ENCODE peak calls at places on chromosomes 5 and 9, in four cellular contexts. One of them, this sample, is unnamed.

GRCh38 chr5:168600409-168600808 is 21.2 kb upstream of the PANK3 start:
- DNase-seq in mammary epithelial cell: no peak
- DNase-seq in brain microvascular endothelial cell: no peak
- DNase-seq in body of pancreas: peak; percentile 37
- DNase-seq in this sample: no peak

GRCh38 chr9:3810231-3810630 is 284.4 kb upstream of the RFX3 start:
- DNase-seq in mammary epithelial cell: no peak
- DNase-seq in brain microvascular endothelial cell: no peak
- DNase-seq in body of pancreas: no peak
- DNase-seq in this sample: no peak

GRCh38 chr5:179276838-179277395 is 68.3 kb downstream of the ADAMTS2 start:
- DNase-seq in mammary epithelial cell: no peak
- DNase-seq in brain microvascular endothelial cell: no peak
- DNase-seq in body of pancreas: no peak
- DNase-seq in this sample: no peak

GRCh38 chr5:17888155-17888554 is 253.9 kb downstream of the TAF11L14 start:
- DNase-seq in mammary epithelial cell: no peak
- DNase-seq in brain microvascular endothelial cell: no peak
- DNase-seq in body of pancreas: no peak
- DNase-seq in this sample: no peak

GRCh38 chr9:89817186-89817960 is 212.6 kb downstream of the GADD45G start:
- DNase-seq in mammary epithelial cell: no peak
- DNase-seq in brain microvascular endothelial cell: no peak
- DNase-seq in body of pancreas: no peak
- DNase-seq in this sample: no peak

GRCh38 chr5:88503065-88503394 is 234.4 kb upstream of the TMEM161B start:
- DNase-seq in mammary epithelial cell: no peak
- DNase-seq in brain microvascular endothelial cell: no peak
- DNase-seq in body of pancreas: no peak
- DNase-seq in this sample: no peak

GRCh38 chr9:127724012-127724411 is 8.1 kb downstream of the TTC16 start:
- DNase-seq in mammary epithelial cell: no peak
- DNase-seq in brain microvascular endothelial cell: no peak
- DNase-seq in body of pancreas: no peak
- DNase-seq in this sample: no peak

GRCh38 chr9:69178583-69179011 is 4.5 kb downstream of the TJP2 start:
- DNase-seq in mammary epithelial cell: peak; percentile 80
- DNase-seq in brain microvascular endothelial cell: peak; percentile 38
- DNase-seq in body of pancreas: no peak
- DNase-seq in this sample: no peak

GRCh38 chr5:119288364-119289047 is 67.3 kb upstream of the TNFAIP8 start:
- DNase-seq in mammary epithelial cell: peak; percentile 54
- DNase-seq in brain microvascular endothelial cell: no peak
- DNase-seq in body of pancreas: no peak
- DNase-seq in this sample: no peak

GRCh38 chr5:84724683-84725082 is 340.0 kb upstream of the EDIL3 start:
- DNase-seq in mammary epithelial cell: peak; percentile 75
- DNase-seq in brain microvascular endothelial cell: peak; percentile 76
- DNase-seq in body of pancreas: no peak
- DNase-seq in this sample: no peak

GRCh38 chr5:7261049-7261448 is 134.9 kb upstream of the ADCY2 start:
- DNase-seq in mammary epithelial cell: no peak
- DNase-seq in brain microvascular endothelial cell: no peak
- DNase-seq in body of pancreas: no peak
- DNase-seq in this sample: no peak

GRCh38 chr9:69885474-69885929 is 64.9 kb downstream of the CFAP95 start:
- DNase-seq in mammary epithelial cell: peak; percentile 89
- DNase-seq in brain microvascular endothelial cell: no peak
- DNase-seq in body of pancreas: no peak
- DNase-seq in this sample: no peak

GRCh38 chr5:142770650-142771609 is 753 bp downstream of the ARHGAP26 start:
- DNase-seq in mammary epithelial cell: peak; percentile 67
- DNase-seq in brain microvascular endothelial cell: peak; percentile 39
- DNase-seq in body of pancreas: peak; percentile 61
- DNase-seq in this sample: peak; percentile 66
- TF ChIP-seq CTCF in mammary epithelial cell: peak; percentile 27
- TF ChIP-seq CTCF in brain microvascular endothelial cell: no peak
- TF ChIP-seq CTCF in body of pancreas: no peak
- TF ChIP-seq CTCF in this sample: no peak

GRCh38 chr5:105506692-105507277 is 1944.2 kb upstream of the NUDT12 start:
- DNase-seq in mammary epithelial cell: no peak
- DNase-seq in brain microvascular endothelial cell: peak; percentile 63
- DNase-seq in body of pancreas: peak; percentile 9
- DNase-seq in this sample: no peak
- TF ChIP-seq CTCF in mammary epithelial cell: peak; percentile 44
- TF ChIP-seq CTCF in brain microvascular endothelial cell: peak; percentile 82
- TF ChIP-seq CTCF in body of pancreas: peak; percentile 20
- TF ChIP-seq CTCF in this sample: no peak

DNA sequence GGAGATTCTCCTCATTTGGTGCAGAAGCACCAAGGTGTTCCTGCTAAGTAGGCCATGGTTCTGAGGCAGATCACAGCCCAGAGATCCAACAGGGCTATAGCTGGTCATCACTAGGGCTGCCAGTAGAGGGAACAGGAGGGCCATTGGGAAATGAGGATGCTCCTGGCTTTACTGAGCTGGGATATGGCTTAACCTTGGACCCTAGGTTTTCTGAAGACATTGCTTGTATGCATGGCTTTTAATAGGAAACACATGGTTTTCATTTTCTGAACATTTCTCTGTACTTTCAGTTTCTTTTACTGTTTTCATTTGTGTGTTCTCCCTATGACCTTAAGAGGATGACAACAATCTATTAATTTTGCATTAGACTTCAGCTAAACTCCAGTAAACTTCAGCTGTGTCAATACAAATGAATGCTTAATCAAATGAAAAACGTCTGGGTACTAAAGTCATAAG is at the start of gene IFNW1:
- DNase-seq in mammary epithelial cell: no peak
- DNase-seq in brain microvascular endothelial cell: no peak
- DNase-seq in body of pancreas: no peak
- DNase-seq in this sample: no peak
- TF ChIP-seq CTCF in mammary epithelial cell: peak; percentile 38
- TF ChIP-seq CTCF in brain microvascular endothelial cell: peak; percentile 56
- TF ChIP-seq CTCF in body of pancreas: no peak
- TF ChIP-seq CTCF in this sample: no peak

DNA sequence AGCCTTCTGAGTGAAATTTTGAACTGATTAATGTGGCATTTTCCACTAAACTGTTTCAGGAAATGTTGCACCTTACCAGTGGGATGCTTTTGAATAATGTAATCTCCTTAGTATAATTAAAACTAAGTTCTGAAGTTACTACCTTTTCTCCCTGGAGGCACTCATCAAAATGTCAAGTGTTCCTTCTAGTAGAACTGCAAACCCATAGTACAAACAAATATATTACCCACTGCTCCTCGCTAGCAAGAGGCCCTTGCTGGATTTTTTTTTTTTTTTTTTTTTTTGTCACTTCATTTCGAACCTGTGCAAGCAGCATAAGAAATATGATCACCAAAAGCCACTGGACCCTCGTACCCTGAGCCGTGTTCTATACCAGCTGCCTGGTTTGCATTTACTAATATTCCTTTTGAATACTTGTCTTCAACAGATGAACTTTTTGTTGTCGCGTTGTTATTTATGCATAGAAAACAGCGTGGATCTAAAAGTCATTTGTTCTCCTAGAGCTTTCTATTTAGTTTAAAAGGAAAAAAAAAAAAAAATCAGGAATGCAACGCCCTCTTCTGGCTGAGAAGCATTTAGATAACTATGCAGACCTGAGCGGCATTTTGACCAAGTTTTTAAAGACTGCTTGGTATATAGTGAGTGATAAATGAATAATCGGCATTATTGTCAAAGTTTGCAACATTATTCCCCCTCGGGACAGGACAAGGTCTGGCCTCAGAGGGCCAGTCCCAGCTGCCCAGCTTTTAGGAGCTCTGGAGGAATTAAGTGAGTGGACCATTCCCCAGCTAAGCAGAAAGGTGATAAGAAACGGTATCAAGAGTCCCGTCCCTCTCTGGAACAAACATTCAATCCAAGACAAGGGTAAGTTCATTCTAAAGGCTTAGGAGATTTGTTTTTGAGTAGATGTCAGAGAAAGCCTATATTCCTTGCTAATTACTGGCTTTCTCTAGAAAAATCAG is 162.5 kb upstream of the KIF2A start:
- DNase-seq in mammary epithelial cell: peak; percentile 40
- DNase-seq in brain microvascular endothelial cell: no peak
- DNase-seq in body of pancreas: no peak
- DNase-seq in this sample: no peak
- TF ChIP-seq CTCF in mammary epithelial cell: peak; percentile 58
- TF ChIP-seq CTCF in brain microvascular endothelial cell: peak; percentile 60
- TF ChIP-seq CTCF in body of pancreas: peak; percentile 52
- TF ChIP-seq CTCF in this sample: peak; percentile 10

GRCh38 chr5:35707659-35708058 is 90.0 kb downstream of the SPEF2 start:
- DNase-seq in mammary epithelial cell: no peak
- DNase-seq in brain microvascular endothelial cell: no peak
- DNase-seq in body of pancreas: no peak
- DNase-seq in this sample: no peak
- TF ChIP-seq CTCF in mammary epithelial cell: no peak
- TF ChIP-seq CTCF in brain microvascular endothelial cell: no peak
- TF ChIP-seq CTCF in body of pancreas: no peak
- TF ChIP-seq CTCF in this sample: no peak

GRCh38 chr9:78400496-78400895 is 103.6 kb downstream of the PSAT1 start:
- DNase-seq in mammary epithelial cell: no peak
- DNase-seq in brain microvascular endothelial cell: no peak
- DNase-seq in body of pancreas: no peak
- DNase-seq in this sample: no peak
- TF ChIP-seq CTCF in mammary epithelial cell: no peak
- TF ChIP-seq CTCF in brain microvascular endothelial cell: no peak
- TF ChIP-seq CTCF in body of pancreas: no peak
- TF ChIP-seq CTCF in this sample: no peak

DNA sequence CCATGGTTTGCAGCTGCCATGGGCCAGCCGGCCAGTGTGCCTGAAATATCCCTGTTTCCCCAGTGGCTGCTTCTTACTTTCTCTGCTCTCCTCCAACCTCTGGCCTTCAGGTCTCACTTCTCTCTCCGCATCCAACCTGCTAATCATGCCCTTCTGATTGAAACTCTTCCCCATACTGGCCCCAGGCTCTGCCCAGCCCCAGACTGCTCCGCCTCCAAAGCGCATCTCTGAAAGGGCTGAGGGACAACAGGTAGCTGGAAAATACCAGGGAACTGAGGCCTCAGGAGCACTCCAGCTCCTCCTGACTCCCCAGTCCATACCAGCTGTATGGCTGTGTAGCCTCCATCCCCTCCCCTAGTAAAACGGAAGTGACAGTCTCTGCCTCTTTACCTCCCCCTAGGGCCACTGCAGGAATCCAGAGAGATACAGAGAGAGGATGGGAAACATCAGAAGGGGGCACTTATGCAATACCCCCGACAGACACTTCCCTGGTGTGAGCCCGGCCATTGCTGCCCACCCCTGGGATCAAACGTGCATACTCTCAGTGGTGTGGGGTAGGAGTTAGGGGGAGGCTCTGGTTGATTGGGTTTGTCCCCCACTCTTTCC is 34.2 kb downstream of the PAX5 start:
- DNase-seq in mammary epithelial cell: no peak
- DNase-seq in brain microvascular endothelial cell: no peak
- DNase-seq in body of pancreas: no peak
- DNase-seq in this sample: no peak
- TF ChIP-seq CTCF in mammary epithelial cell: no peak
- TF ChIP-seq CTCF in brain microvascular endothelial cell: no peak
- TF ChIP-seq CTCF in body of pancreas: no peak
- TF ChIP-seq CTCF in this sample: peak; percentile 49

GRCh38 chr5:148297695-148298094 is 14.5 kb upstream of the SPINK7 start:
- DNase-seq in mammary epithelial cell: peak; percentile 16
- DNase-seq in brain microvascular endothelial cell: no peak
- DNase-seq in body of pancreas: no peak
- DNase-seq in this sample: no peak
- TF ChIP-seq CTCF in mammary epithelial cell: no peak
- TF ChIP-seq CTCF in brain microvascular endothelial cell: no peak
- TF ChIP-seq CTCF in body of pancreas: no peak
- TF ChIP-seq CTCF in this sample: no peak